ENCODE peak calls at places on chromosomes 16 and 17, in ten cellular contexts. R is CD8-positive, alpha-beta T cell; O is SK-N-SH; K is K562; D is neural progenitor cell; A is tibial nerve; M is kidney; Z is uterus; H is tibial artery; E is HCT116. G is an unnamed sample. For H3K4me1, the result is how much of the 10 kb centered on the place peaks cover.

GRCh38 chr16:70380205-70380918 is 33.7 kb downstream of the DDX19A start:
- DNase-seq in R (peak), O (peak), K (no peak), D (peak), A (peak), M (peak), Z (peak), H (peak), E (no peak), G (peak)

GRCh38 chr16:78669994-78670393 is 570.5 kb downstream of the WWOX start:
- DNase-seq in R (no peak), O (no peak), K (no peak), D (peak), A (no peak), M (peak), Z (peak), H (no peak), E (no peak), G (peak)

GRCh38 chr17:65169691-65170090 is 32.5 kb downstream of the RGS9 start:
- DNase-seq in R (no peak), O (no peak), K (no peak), D (no peak), A (no peak), M (no peak), Z (no peak), H (no peak), E (no peak), G (no peak)

GRCh38 chr17:67108411-67108810 is 64.1 kb downstream of the CACNG1 start:
- DNase-seq in R (no peak), O (no peak), K (no peak), D (no peak), A (no peak), M (no peak), Z (no peak), H (no peak), E (no peak), G (no peak)

GRCh38 chr17:75457047-75457654 is 716 bp downstream of the TMEM94 start:
- DNase-seq in R (peak), O (peak), K (no peak), D (peak), A (no peak), M (peak), Z (peak), H (no peak), E (no peak), G (peak)

GRCh38 chr17:80790021-80790765 is 201.4 kb upstream of the CHMP6 start:
- DNase-seq in R (peak), O (no peak), K (no peak), D (no peak), A (no peak), M (no peak), Z (no peak), H (no peak), E (no peak), G (no peak)

GRCh38 chr16:10871157-10871991 is 5.6 kb upstream of the CIITA start:
- DNase-seq in R (peak), O (no peak), K (no peak), D (no peak), A (no peak), M (peak), Z (no peak), H (peak), E (peak), G (peak)

GRCh38 chr17:64017381-64017980 is 3.0 kb downstream of the ICAM2 start:
- DNase-seq in R (no peak), O (no peak), K (no peak), D (no peak), A (no peak), M (no peak), Z (no peak), H (no peak), E (no peak), G (no peak)

GRCh38 chr17:7295230-7296180 is 1.1 kb upstream of the YBX2 start:
- DNase-seq in R (no peak), O (peak), K (no peak), D (peak), A (no peak), M (no peak), Z (no peak), H (no peak), E (no peak), G (no peak)

GRCh38 chr16:48565752-48566151 is 44.2 kb downstream of the N4BP1 start:
- DNase-seq in R (no peak), O (no peak), K (no peak), D (no peak), A (no peak), M (no peak), Z (no peak), H (no peak), E (no peak), G (no peak)

GRCh38 chr17:61007980-61008379 is 330.3 kb downstream of the BCAS3 start:
- DNase-seq in R (no peak), O (no peak), K (no peak), D (peak), A (no peak), M (no peak), Z (no peak), H (no peak), E (no peak), G (no peak)

GRCh38 chr17:75154195-75155106 is at the start of gene JPT1:
- DNase-seq in R (peak), O (peak), K (peak), D (peak), A (peak), M (peak), Z (peak), H (peak), E (peak), G (peak)

GRCh38 chr17:1865252-1866037 is 35.6 kb downstream of the RPA1 start:
- DNase-seq in R (peak), O (peak), K (peak), D (no peak), A (peak), M (no peak), Z (no peak), H (no peak), E (peak), G (no peak)

GRCh38 chr17:35801583-35802224 is 6.3 kb upstream of the MMP28 start:
- DNase-seq in R (peak), O (peak), K (peak), D (no peak), A (peak), M (peak), Z (peak), H (peak), E (no peak), G (peak)

GRCh38 chr16:89256651-89257254 is 39.2 kb downstream of the ZNF778 start:
- DNase-seq in R (peak), O (peak), K (no peak), D (peak), A (no peak), M (peak), Z (no peak), H (no peak), E (no peak), G (peak)

GRCh38 chr17:28862497-28862896 is 7.7 kb downstream of the ERAL1 start:
- DNase-seq in R (no peak), O (no peak), K (no peak), D (no peak), A (no peak), M (no peak), Z (no peak), H (no peak), E (no peak), G (no peak)

GRCh38 chr16:64390102-64390501 is 731.8 kb downstream of the CDH11 start:
- DNase-seq in R (no peak), O (no peak), K (no peak), D (no peak), A (no peak), M (no peak), Z (no peak), H (no peak), E (no peak), G (no peak)

DNA sequence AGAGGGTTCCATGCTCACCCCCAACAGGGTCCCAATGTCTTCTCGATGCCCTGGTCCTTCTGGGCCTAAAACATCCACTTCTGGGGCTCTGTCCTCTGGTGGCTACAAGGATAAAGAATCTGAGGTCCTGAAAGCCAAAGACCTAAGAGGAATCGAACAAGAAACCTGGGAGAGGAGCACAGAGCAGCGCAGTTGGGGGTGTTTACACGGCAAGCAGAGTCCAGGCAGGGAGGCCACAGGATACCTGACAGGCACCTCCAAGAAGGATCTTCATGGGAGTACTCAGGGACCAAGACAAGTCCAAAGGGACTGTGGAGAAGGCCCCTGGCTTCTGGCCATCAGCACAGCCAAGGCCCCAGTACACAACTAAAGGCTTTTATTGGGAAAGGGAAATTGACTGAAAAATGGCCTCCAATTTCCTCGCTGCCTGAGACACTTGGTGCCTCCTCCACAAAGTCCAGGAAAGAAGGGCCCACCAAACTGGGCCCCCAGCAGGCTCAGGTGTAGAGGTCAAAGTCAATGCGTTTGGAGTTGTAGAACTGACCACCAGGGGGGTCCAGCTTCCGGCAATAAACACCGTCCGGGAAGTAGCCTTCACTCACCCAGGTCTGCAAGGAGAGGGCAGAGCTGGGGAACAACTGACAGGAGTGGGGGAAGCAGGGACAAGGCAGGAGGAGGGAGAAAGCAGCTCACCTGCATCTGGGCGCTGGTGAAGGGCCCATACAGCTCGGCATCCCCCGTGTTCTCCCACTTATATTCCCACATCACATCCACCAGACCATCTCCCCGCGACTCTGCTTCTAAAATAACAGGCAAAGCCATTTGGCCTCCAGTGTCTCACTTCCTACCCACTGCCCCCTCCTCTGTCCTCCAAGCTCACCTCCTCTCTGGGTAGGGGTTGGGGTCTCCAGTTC is 2.4 kb downstream of the CD2BP2 start:
- DNase-seq in R (no peak), O (peak), K (no peak), D (no peak), A (no peak), M (peak), Z (no peak), H (peak), E (no peak), G (peak)
- TF ChIP-seq CTCF in R (no peak), O (peak), K (peak), D (peak), A (no peak), M (no peak), Z (no peak), H (no peak), E (no peak), G (peak)

GRCh38 chr17:49646391-49647255 is 31.3 kb downstream of the SPOP start:
- DNase-seq in R (no peak), O (no peak), K (no peak), D (no peak), A (no peak), M (no peak), Z (peak), H (peak), E (peak), G (peak)

GRCh38 chr17:49645654-49646053 is 32.2 kb downstream of the SPOP start:
- DNase-seq in R (no peak), O (no peak), K (no peak), D (no peak), A (no peak), M (no peak), Z (no peak), H (no peak), E (no peak), G (no peak)

DNA sequence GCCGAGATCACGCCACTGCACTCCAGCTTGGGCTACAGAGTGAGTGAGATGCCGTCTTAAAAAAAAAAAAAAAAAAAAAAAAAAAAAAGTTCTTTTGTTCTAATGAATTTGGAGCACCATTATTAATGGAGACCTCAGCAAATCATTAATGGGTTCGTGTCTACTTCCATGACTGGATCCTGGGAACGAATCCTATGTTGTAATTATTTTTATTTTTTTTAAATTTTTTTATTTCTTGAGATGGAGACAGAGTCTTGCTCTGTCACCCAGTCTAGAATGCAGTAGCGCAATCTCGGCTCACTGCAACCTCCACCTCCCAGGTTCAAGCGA is 30.7 kb downstream of the SPOP start:
- DNase-seq in R (no peak), O (no peak), K (no peak), D (no peak), A (no peak), M (no peak), Z (no peak), H (no peak), E (no peak), G (no peak)
- H3K4me1 ChIP-seq in R (under half), O (under half), K (under half), D (under half), A (under half), M (under half), Z (under half), H (half or more), E (under half), G (half or more)

GRCh38 chr17:43572368-43572980 is 26.3 kb upstream of the ETV4 start:
- DNase-seq in R (no peak), O (no peak), K (peak), D (no peak), A (no peak), M (no peak), Z (no peak), H (no peak), E (no peak), G (no peak)
- H3K27ac ChIP-seq in R (no peak), O (no peak), K (no peak), D (no peak), A (no peak), M (no peak), Z (no peak), H (no peak), E (no peak), G (no peak)

GRCh38 chr17:78716814-78717393 is 65.2 kb downstream of the CYTH1 start:
- DNase-seq in R (no peak), O (peak), K (no peak), D (peak), A (peak), M (peak), Z (peak), H (peak), E (no peak), G (peak)
- TF ChIP-seq CTCF in R (no peak), O (no peak), K (no peak), D (no peak), A (peak), M (no peak), Z (no peak), H (no peak), E (no peak), G (peak)

GRCh38 chr16:1112506-1113184 is 16.6 kb upstream of the C1QTNF8 start:
- DNase-seq in R (no peak), O (no peak), K (no peak), D (no peak), A (no peak), M (no peak), Z (no peak), H (no peak), E (no peak), G (no peak)
- H3K4me1 ChIP-seq in R (under half), O (under half), K (half or more), D (under half), A (under half), M (under half), Z (under half), H (under half), E (under half), G (under half)

DNA sequence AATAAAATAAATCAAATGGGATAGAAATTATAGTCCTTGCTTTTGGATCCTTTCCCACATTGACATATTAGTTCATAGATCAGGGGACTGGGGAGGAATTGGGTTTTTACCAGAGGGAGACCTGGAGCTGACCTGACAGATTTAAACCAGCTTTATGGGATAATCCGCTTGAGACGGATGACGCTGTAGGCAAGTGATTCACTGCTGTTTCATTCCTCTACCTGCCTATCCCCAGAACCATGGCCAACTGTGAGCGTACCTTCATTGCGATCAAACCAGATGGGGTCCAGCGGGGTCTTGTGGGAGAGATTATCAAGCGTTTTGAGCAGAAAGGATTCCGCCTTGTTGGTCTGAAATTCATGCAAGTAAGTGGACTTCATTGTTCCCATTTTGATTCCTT is 2.1 kb downstream of the NME1 start:
- DNase-seq in R (no peak), O (no peak), K (no peak), D (no peak), A (no peak), M (no peak), Z (no peak), H (no peak), E (no peak), G (no peak)
- H3K27ac ChIP-seq in R (no peak), O (no peak), K (no peak), D (no peak), A (no peak), M (no peak), Z (no peak), H (no peak), E (no peak), G (no peak)

GRCh38 chr16:50368410-50369132 is at the start of gene BRD7:
- DNase-seq in R (peak), O (peak), K (peak), D (peak), A (peak), M (peak), Z (peak), H (peak), E (no peak), G (peak)
- TF ChIP-seq CTCF in R (no peak), O (no peak), K (peak), D (peak), A (peak), M (peak), Z (peak), H (peak), E (no peak), G (peak)